ENCODE peak calls at places on chromosomes 3 and 15, in nine cellular contexts. O, U, H, D, S, G, A, L and M are unnamed samples.

GRCh38 chr3:62088472-62089104 is 284.8 kb downstream of the FEZF2 start:
- DNase-seq in S (no peak), L (no peak), G (no peak), D (no peak), A (no peak), O (no peak), H (no peak), U (no peak), M (no peak)

GRCh38 chr15:69852482-69853275 is 245.0 kb downstream of the TLE3 start:
- DNase-seq in H (peak; percentile 26), O (no peak), D (no peak), U (peak; percentile 86), S (no peak), G (no peak), L (no peak), A (peak; percentile 71), M (peak; percentile 25)

GRCh38 chr3:73768594-73769308 is 144.0 kb upstream of the PDZRN3 start:
- DNase-seq in S (no peak), O (no peak), L (no peak), G (no peak), A (no peak), U (peak; percentile 19), H (no peak), D (no peak), M (peak; percentile 70)

GRCh38 chr15:67968564-67969440 is 85.3 kb upstream of the PIAS1 start:
- DNase-seq in H (no peak), D (no peak), O (no peak), U (no peak), L (no peak), S (no peak), A (no peak), G (no peak), M (no peak)

GRCh38 chr15:38320181-38320580 is 67.5 kb downstream of the SPRED1 start:
- DNase-seq in G (no peak), H (peak; percentile 54), S (no peak), D (no peak), O (no peak), U (peak; percentile 62), A (peak; percentile 36), L (no peak), M (peak; percentile 52)

GRCh38 chr15:67164811-67165652 is 89.4 kb downstream of the AAGAB start:
- DNase-seq in U (peak; percentile 70), D (peak; percentile 65), G (no peak), H (peak; percentile 91), L (peak; percentile 84), O (no peak), A (peak; percentile 55), S (no peak), M (peak; percentile 88)

GRCh38 chr15:56261854-56262509 is 18.3 kb upstream of the RFX7 start:
- DNase-seq in G (peak; percentile 16), O (no peak), A (no peak), D (no peak), U (no peak), S (no peak), L (no peak), H (no peak), M (no peak)

GRCh38 chr3:42351221-42351620 is 59.2 kb downstream of the LYZL4 start:
- DNase-seq in A (peak; percentile 8), D (no peak), S (no peak), H (peak; percentile 10), L (no peak), G (no peak), O (no peak), U (peak; percentile 4), M (peak; percentile 44)

GRCh38 chr15:73965730-73966103 is 26.4 kb downstream of the STOML1 start:
- DNase-seq in S (no peak), U (peak; percentile 70), G (no peak), A (no peak), H (peak; percentile 42), L (no peak), D (no peak), O (no peak), M (no peak)

GRCh38 chr15:42184736-42185135 is 23.4 kb downstream of the VPS39 start:
- DNase-seq in D (no peak), O (no peak), A (no peak), U (no peak), L (no peak), H (no peak), S (no peak), G (no peak), M (no peak)

GRCh38 chr3:167653155-167653554 is 587 bp downstream of the WDR49 start:
- DNase-seq in O (no peak), G (no peak), A (no peak), D (no peak), L (no peak), U (no peak), S (no peak), H (no peak), M (no peak)

GRCh38 chr3:107619549-107619948 is 96.8 kb downstream of the BBX start:
- DNase-seq in H (no peak), G (no peak), D (no peak), S (no peak), L (no peak), O (no peak), A (no peak), U (no peak), M (no peak)

GRCh38 chr3:148178508-148178907 is 519.2 kb upstream of the AGTR1 start:
- DNase-seq in G (no peak), L (no peak), D (no peak), S (no peak), H (peak; percentile 43), A (peak; percentile 29), U (no peak), O (no peak), M (no peak)

GRCh38 chr15:52010633-52011595 is 8.1 kb upstream of the MAPK6 start:
- DNase-seq in A (peak; percentile 83), O (no peak), H (peak; percentile 97), U (peak; percentile 97), S (peak; percentile 55), D (peak; percentile 60), G (peak; percentile 45), L (no peak), M (peak; percentile 75)

GRCh38 chr3:108153451-108153981 is 62.7 kb upstream of the CD47 start:
- DNase-seq in D (no peak), S (no peak), O (no peak), U (peak; percentile 75), A (peak; percentile 74), L (no peak), H (peak; percentile 85), G (peak; percentile 61), M (peak; percentile 70)

GRCh38 chr3:170437696-170438407 is 19.2 kb downstream of the CLDN11 start:
- DNase-seq in O (no peak), D (no peak), L (no peak), A (no peak), U (no peak), H (no peak), G (no peak), S (no peak), M (peak; percentile 49)

GRCh38 chr3:113128386-113129015 is 82.9 kb upstream of the BOC start:
- DNase-seq in S (no peak), D (no peak), O (no peak), H (peak; percentile 16), G (no peak), U (peak; percentile 23), L (no peak), A (no peak), M (no peak)

GRCh38 chr15:84910928-84911623 is 26.6 kb downstream of the SLC28A1 start:
- DNase-seq in S (no peak), H (no peak), O (no peak), U (no peak), A (no peak), G (no peak), D (peak; percentile 59), L (no peak), M (no peak)

GRCh38 chr3:128009952-128010846 is 42.0 kb upstream of the SEC61A1 start:
- DNase-seq in A (peak; percentile 74), O (no peak), U (peak; percentile 50), L (no peak), G (no peak), S (no peak), D (no peak), H (peak; percentile 56), M (peak; percentile 97)

GRCh38 chr3:117409701-117410459 is 700.3 kb downstream of the TUSC7 start:
- DNase-seq in O (no peak), D (no peak), G (no peak), L (no peak), U (peak; percentile 42), A (peak; percentile 1), S (no peak), H (peak; percentile 5), M (no peak)

DNA sequence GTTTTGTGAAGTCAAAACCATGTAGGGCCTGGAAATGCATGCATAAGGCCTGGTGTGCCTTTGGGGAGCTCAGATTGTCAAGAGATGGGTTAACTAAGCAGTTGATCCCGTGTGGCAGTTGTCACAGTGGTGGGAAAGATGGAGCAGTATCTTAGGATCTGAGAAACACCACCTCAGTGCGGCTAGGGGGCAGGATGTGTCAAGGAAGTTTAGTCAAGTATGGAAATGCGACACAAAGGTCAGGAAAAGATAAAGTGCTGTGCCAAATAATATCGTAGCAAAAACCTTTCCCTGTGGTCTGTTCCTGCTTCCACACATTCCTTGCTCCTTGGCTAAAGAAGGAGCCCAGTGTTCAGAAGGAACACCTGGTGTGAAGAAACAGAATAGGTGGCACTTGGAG is 396.4 kb downstream of the EDEM1 start:
- DNase-seq in G (no peak), A (no peak), H (no peak), D (no peak), O (no peak), L (no peak), U (no peak), S (no peak), M (no peak)
- TF ChIP-seq CTCF in G (no peak), A (no peak), H (no peak), D (no peak), O (no peak), L (no peak), U (no peak), S (no peak), M (no peak)

GRCh38 chr3:178384302-178384939 is 151.8 kb upstream of the KCNMB2 start:
- DNase-seq in L (no peak), S (no peak), U (no peak), A (peak; percentile 30), O (no peak), D (no peak), G (no peak), H (peak; percentile 40), M (peak; percentile 49)
- H3K4me3 ChIP-seq in L (no peak overlapping the region), S (no peak overlapping the region), U (no peak overlapping the region), A (no peak overlapping the region), O (no peak overlapping the region), D (no peak overlapping the region), G (no peak overlapping the region), H (no peak overlapping the region), M (no peak overlapping the region)

DNA sequence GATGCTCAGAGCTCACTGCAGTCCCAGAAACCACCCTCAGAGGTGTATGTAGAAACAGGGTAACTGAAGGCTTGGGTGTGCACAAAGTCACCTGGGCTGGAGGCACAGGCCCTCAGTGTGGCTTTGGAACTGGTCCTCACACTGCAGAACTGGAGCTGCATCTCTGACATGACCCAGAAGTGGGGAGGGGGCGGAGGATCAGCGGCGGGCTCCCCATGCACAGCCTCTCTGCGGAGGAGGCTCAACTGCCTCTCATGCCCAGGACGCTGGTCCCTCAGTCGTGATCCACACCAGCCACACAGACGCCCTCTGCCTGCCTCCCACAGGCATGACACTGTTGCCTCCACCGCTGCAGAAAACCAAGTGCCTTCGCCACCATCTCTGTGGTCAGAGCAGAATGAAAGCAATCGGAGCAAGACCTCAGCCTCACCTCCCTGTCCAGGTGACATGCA is 73.7 kb downstream of the TM2D3 start:
- DNase-seq in U (no peak), D (no peak), L (no peak), O (no peak), A (peak; percentile 33), S (no peak), G (peak; percentile 72), H (peak; percentile 51), M (peak; percentile 15)
- TF ChIP-seq CTCF in U (peak; percentile 18), D (peak; percentile 51), L (no peak), O (no peak), A (peak; percentile 45), S (no peak), G (peak; percentile 45), H (peak; percentile 71), M (peak; percentile 56)

GRCh38 chr3:71055602-71056001 is 527.9 kb downstream of the FOXP1 start:
- DNase-seq in U (peak; percentile 85), O (no peak), L (no peak), A (peak; percentile 90), S (no peak), D (no peak), G (no peak), H (peak; percentile 87), M (peak; percentile 94)
- H3K4me3 ChIP-seq in U (no peak overlapping the region), O (no peak overlapping the region), L (no peak overlapping the region), A (peak overlapping the region; percentile 7), S (no peak overlapping the region), D (no peak overlapping the region), G (no peak overlapping the region), H (peak overlapping the region; percentile 2), M (peak overlapping the region; percentile 23)